ENCODE peak calls at places on chromosomes 13 and 19, in six cellular contexts. L, T, E, M, F and O are unnamed samples.
A peak's percentile ranks its signal among the peaks of the same experiment; 100 is the strongest.

GRCh38 chr13:46810440-46810839 is 13.5 kb upstream of the ESD start:
- DNase-seq in T (no peak), E (no peak), L (no peak), M (no peak), F (no peak), O (no peak)

GRCh38 chr13:18739310-18739709 is 442.3 kb downstream of the TUBA3C start:
- DNase-seq in T (no peak), L (no peak), M (no peak), F (no peak), E (no peak), O (no peak)

GRCh38 chr13:100125946-100126345 is 37.1 kb downstream of the PCCA start:
- DNase-seq in T (no peak), E (no peak), L (no peak), M (no peak), F (no peak), O (no peak)

GRCh38 chr19:44907613-44908012 is 2.0 kb downstream of the APOE start:
- DNase-seq in M (no peak), E (no peak), T (no peak), L (no peak), F (no peak), O (no peak)

GRCh38 chr13:89497658-89498057 is 1826.5 kb downstream of the SLITRK5 start:
- DNase-seq in L (no peak), T (no peak), F (no peak), M (no peak), E (no peak), O (no peak)

GRCh38 chr19:44718441-44719261 is 19.7 kb downstream of the CEACAM16 start:
- DNase-seq in L (peak; percentile 81), E (peak; percentile 69), T (peak; percentile 90), M (no peak), F (peak; percentile 48), O (no peak)

GRCh38 chr19:811511-812048 is 10.2 kb downstream of the PLPPR3 start:
- DNase-seq in F (no peak), L (no peak), T (no peak), M (no peak), E (no peak), O (no peak)

GRCh38 chr13:24473646-24474045 is 38.9 kb downstream of the PARP4 start:
- DNase-seq in E (no peak), M (no peak), T (no peak), F (no peak), L (no peak), O (no peak)

GRCh38 chr19:35388277-35389054 is 17.6 kb downstream of the GPR42 start:
- DNase-seq in L (no peak), M (no peak), F (no peak), E (no peak), T (peak; percentile 7), O (no peak)

GRCh38 chr19:29666634-29667389 is 1.6 kb downstream of the PLEKHF1 start:
- DNase-seq in F (peak; percentile 14), E (peak; percentile 29), L (peak; percentile 55), M (peak; percentile 42), T (peak; percentile 58), O (peak; percentile 71)

GRCh38 chr13:41465215-41465907 is 8.0 kb downstream of the RGCC start:
- DNase-seq in T (peak; percentile 33), E (no peak), L (peak; percentile 70), M (peak; percentile 96), F (no peak), O (no peak)

GRCh38 chr19:40691421-40692211 is 1.2 kb upstream of the NUMBL start:
- DNase-seq in E (no peak), L (no peak), F (no peak), T (no peak), M (no peak), O (peak; percentile 57)